ENCODE peak calls at places on chromosome 17, in seven cellular contexts. X, Z, M, W, N, I and A are unnamed samples.

GRCh38 chr17:70261170-70261569 is 91.8 kb downstream of the KCNJ2 start:
- DNase-seq in X (no peak), Z (no peak), M (no peak), W (no peak), N (no peak), I (no peak), A (no peak)

GRCh38 chr17:61955621-61956020 is 27.8 kb upstream of the INTS2 start:
- DNase-seq in X (no peak), Z (no peak), M (no peak), W (no peak), N (no peak), I (no peak), A (no peak)

GRCh38 chr17:13920413-13920812 is 148.9 kb upstream of the COX10 start:
- DNase-seq in X (no peak), Z (no peak), M (no peak), W (peak), N (no peak), I (no peak), A (no peak)

GRCh38 chr17:50872710-50873424 is 6.7 kb upstream of the TOB1 start:
- DNase-seq in X (no peak), Z (peak), M (peak), W (no peak), N (no peak), I (no peak), A (peak)

GRCh38 chr17:64969046-64969501 is 49.8 kb upstream of the LRRC37A3 start:
- DNase-seq in X (no peak), Z (no peak), M (no peak), W (no peak), N (no peak), I (no peak), A (peak)

GRCh38 chr17:72336026-72336803 is 215.4 kb downstream of the SOX9 start:
- DNase-seq in X (no peak), Z (no peak), M (no peak), W (no peak), N (no peak), I (no peak), A (peak)

GRCh38 chr17:50539762-50540440 is 7.1 kb upstream of the SPATA20 start:
- DNase-seq in X (no peak), Z (no peak), M (peak), W (no peak), N (no peak), I (no peak), A (peak)

GRCh38 chr17:55480907-55481306 is 30.3 kb downstream of the SMIM36 start:
- DNase-seq in X (no peak), Z (no peak), M (no peak), W (no peak), N (no peak), I (no peak), A (no peak)

GRCh38 chr17:8960325-8961144 is 5.0 kb downstream of the PIK3R5 start:
- DNase-seq in X (no peak), Z (no peak), M (no peak), W (no peak), N (no peak), I (no peak), A (no peak)

GRCh38 chr17:48792033-48792798 is 24.8 kb downstream of the TTLL6 start:
- DNase-seq in X (no peak), Z (no peak), M (no peak), W (no peak), N (no peak), I (no peak), A (no peak)

GRCh38 chr17:75047398-75048098 is 523 bp downstream of the KCTD2 start:
- DNase-seq in X (peak), Z (no peak), M (no peak), W (no peak), N (peak), I (peak), A (peak)

GRCh38 chr17:38585056-38585804 is 20.5 kb downstream of the SRCIN1 start:
- DNase-seq in X (no peak), Z (no peak), M (no peak), W (no peak), N (no peak), I (no peak), A (no peak)

GRCh38 chr17:72667096-72668063 is 425.1 kb downstream of the SLC39A11 start:
- DNase-seq in X (no peak), Z (no peak), M (no peak), W (no peak), N (no peak), I (no peak), A (no peak)

GRCh38 chr17:51057534-51057933 is 63.1 kb downstream of the SPAG9 start:
- DNase-seq in X (no peak), Z (no peak), M (no peak), W (no peak), N (no peak), I (no peak), A (no peak)

GRCh38 chr17:38745545-38745944 is 2.6 kb downstream of the PCGF2 start:
- DNase-seq in X (peak), Z (no peak), M (no peak), W (no peak), N (peak), I (no peak), A (no peak)

GRCh38 chr17:61361084-61361483 is 38.6 kb upstream of the TBX2 start:
- DNase-seq in X (no peak), Z (no peak), M (no peak), W (no peak), N (no peak), I (no peak), A (no peak)

GRCh38 chr17:37386462-37386861 is 10.7 kb downstream of the C17orf78 start:
- DNase-seq in X (no peak), Z (no peak), M (no peak), W (no peak), N (no peak), I (no peak), A (no peak)

GRCh38 chr17:27607692-27608091 is 23.3 kb upstream of the LGALS9 start:
- DNase-seq in X (peak), Z (no peak), M (no peak), W (no peak), N (no peak), I (no peak), A (no peak)

GRCh38 chr17:64591944-64592343 is 70.2 kb downstream of the SMURF2 start:
- DNase-seq in X (no peak), Z (no peak), M (no peak), W (no peak), N (no peak), I (no peak), A (no peak)

GRCh38 chr17:32275060-32276042 is 9.7 kb downstream of the RHBDL3 start:
- DNase-seq in X (peak), Z (no peak), M (no peak), W (no peak), N (peak), I (peak), A (no peak)

GRCh38 chr17:82434216-82434565 is 15.8 kb upstream of the OGFOD3 start:
- DNase-seq in X (no peak), Z (no peak), M (no peak), W (no peak), N (no peak), I (no peak), A (no peak)

GRCh38 chr17:20105539-20106291 is 96.6 kb downstream of the SPECC1 start:
- DNase-seq in X (no peak), Z (no peak), M (no peak), W (no peak), N (no peak), I (no peak), A (no peak)

GRCh38 chr17:38338535-38338934 is 5.2 kb downstream of the GPR179 start:
- DNase-seq in X (no peak), Z (no peak), M (no peak), W (no peak), N (no peak), I (no peak), A (no peak)

GRCh38 chr17:410674-411401 is 58.2 kb upstream of the RPH3AL start:
- DNase-seq in X (no peak), Z (no peak), M (no peak), W (no peak), N (peak), I (peak), A (no peak)

GRCh38 chr17:37608369-37609169 is 649 bp downstream of the SYNRG start:
- DNase-seq in X (no peak), Z (no peak), M (peak), W (no peak), N (no peak), I (peak), A (no peak)

GRCh38 chr17:3759597-3760216 is 36.0 kb downstream of the HASPIN start:
- DNase-seq in X (no peak), Z (no peak), M (no peak), W (no peak), N (no peak), I (no peak), A (no peak)

GRCh38 chr17:68491381-68491849 is 20.8 kb upstream of the PRKAR1A start:
- DNase-seq in X (no peak), Z (peak), M (no peak), W (no peak), N (no peak), I (no peak), A (no peak)

GRCh38 chr17:48546924-48547838 is 2.3 kb upstream of the HOXB2 start:
- DNase-seq in X (no peak), Z (no peak), M (no peak), W (no peak), N (peak), I (peak), A (no peak)

GRCh38 chr17:17940451-17940911 is 31.7 kb downstream of the TOM1L2 start:
- DNase-seq in X (no peak), Z (no peak), M (no peak), W (no peak), N (no peak), I (peak), A (no peak)

GRCh38 chr17:29557085-29557697 is 9.6 kb downstream of the ABHD15 start:
- DNase-seq in X (no peak), Z (no peak), M (no peak), W (no peak), N (no peak), I (no peak), A (no peak)

GRCh38 chr17:2197271-2197670 is 106.3 kb downstream of the SMG6 start:
- DNase-seq in X (no peak), Z (no peak), M (no peak), W (no peak), N (peak), I (no peak), A (no peak)

GRCh38 chr17:79338142-79338541 is 263.5 kb downstream of the ENGASE start:
- DNase-seq in X (peak), Z (no peak), M (no peak), W (no peak), N (no peak), I (no peak), A (no peak)

GRCh38 chr17:48647103-48647963 is 21.2 kb upstream of the HOXB9 start:
- DNase-seq in X (no peak), Z (no peak), M (no peak), W (no peak), N (no peak), I (no peak), A (no peak)

GRCh38 chr17:41583137-41584127 is 3.3 kb downstream of the KRT14 start:
- DNase-seq in X (no peak), Z (no peak), M (no peak), W (no peak), N (no peak), I (no peak), A (peak)

GRCh38 chr17:33292184-33292980 is 713 bp downstream of the ASIC2 start:
- DNase-seq in X (no peak), Z (no peak), M (no peak), W (no peak), N (no peak), I (peak), A (no peak)

GRCh38 chr17:38559025-38559879 is 46.5 kb downstream of the SRCIN1 start:
- DNase-seq in X (peak), Z (peak), M (peak), W (no peak), N (peak), I (peak), A (peak)

GRCh38 chr17:7394452-7395191 is at the start of gene PLSCR3:
- DNase-seq in X (peak), Z (peak), M (peak), W (peak), N (peak), I (peak), A (peak)
- TF ChIP-seq POLR2A in X (peak), Z (peak), M (peak), W (peak), N (peak), I (peak), A (peak)

GRCh38 chr17:77375526-77375916 is 234.8 kb downstream of the SEC14L1 start:
- DNase-seq in X (no peak), Z (no peak), M (no peak), W (no peak), N (no peak), I (no peak), A (no peak)
- H3K4me3 ChIP-seq in X (peak), Z (peak), M (no peak), W (peak), N (peak), I (no peak), A (no peak)

GRCh38 chr17:63578769-63579111 is 22.0 kb upstream of the TACO1 start:
- DNase-seq in X (no peak), Z (no peak), M (no peak), W (no peak), N (no peak), I (no peak), A (no peak)

GRCh38 chr17:63578027-63578768 is 22.5 kb upstream of the TACO1 start:
- DNase-seq in X (no peak), Z (no peak), M (no peak), W (no peak), N (no peak), I (no peak), A (peak)

GRCh38 chr17:63568563-63568962 is 18.3 kb downstream of the DCAF7 start:
- DNase-seq in X (no peak), Z (no peak), M (no peak), W (no peak), N (no peak), I (no peak), A (peak)

GRCh38 chr17:63571632-63572310 is 21.5 kb downstream of the DCAF7 start:
- DNase-seq in X (no peak), Z (no peak), M (no peak), W (no peak), N (no peak), I (peak), A (no peak)

DNA sequence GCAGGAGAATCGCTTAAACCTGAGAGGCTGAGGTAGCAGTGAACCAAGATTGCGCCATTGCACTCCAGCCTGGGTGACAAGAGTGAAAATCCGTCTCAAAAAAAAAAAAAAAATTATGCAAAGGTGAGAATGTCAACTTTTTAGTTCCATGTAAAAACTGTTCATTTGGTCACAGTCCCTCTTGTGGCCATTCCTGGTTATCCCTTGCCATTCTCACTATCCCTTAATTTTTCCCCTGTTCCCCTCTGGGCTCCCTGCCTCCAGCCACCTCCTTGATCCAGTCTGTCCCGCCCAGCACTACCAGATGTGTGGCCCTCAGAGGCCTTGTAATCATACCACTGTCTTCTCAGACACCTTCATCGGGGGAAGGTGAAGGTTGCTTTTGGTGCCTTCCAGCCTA is 23.4 kb downstream of the DCAF7 start:
- DNase-seq in X (no peak), Z (no peak), M (no peak), W (no peak), N (no peak), I (no peak), A (no peak)
- TF ChIP-seq CTCF in X (no peak), Z (no peak), M (no peak), W (peak), N (no peak), I (peak), A (no peak)

GRCh38 chr17:60076811-60077210 is 1.9 kb downstream of the HEATR6 start:
- DNase-seq in X (no peak), Z (no peak), M (no peak), W (no peak), N (no peak), I (no peak), A (no peak)

GRCh38 chr17:60075981-60076380 is 2.7 kb downstream of the HEATR6 start:
- DNase-seq in X (no peak), Z (no peak), M (no peak), W (no peak), N (no peak), I (no peak), A (no peak)

GRCh38 chr17:60079401-60079861 is 710 bp upstream of the HEATR6 start:
- DNase-seq in X (no peak), Z (no peak), M (no peak), W (no peak), N (no peak), I (peak), A (no peak)

GRCh38 chr17:60077226-60077625 is 1.5 kb downstream of the HEATR6 start:
- DNase-seq in X (no peak), Z (no peak), M (no peak), W (no peak), N (no peak), I (no peak), A (no peak)

DNA sequence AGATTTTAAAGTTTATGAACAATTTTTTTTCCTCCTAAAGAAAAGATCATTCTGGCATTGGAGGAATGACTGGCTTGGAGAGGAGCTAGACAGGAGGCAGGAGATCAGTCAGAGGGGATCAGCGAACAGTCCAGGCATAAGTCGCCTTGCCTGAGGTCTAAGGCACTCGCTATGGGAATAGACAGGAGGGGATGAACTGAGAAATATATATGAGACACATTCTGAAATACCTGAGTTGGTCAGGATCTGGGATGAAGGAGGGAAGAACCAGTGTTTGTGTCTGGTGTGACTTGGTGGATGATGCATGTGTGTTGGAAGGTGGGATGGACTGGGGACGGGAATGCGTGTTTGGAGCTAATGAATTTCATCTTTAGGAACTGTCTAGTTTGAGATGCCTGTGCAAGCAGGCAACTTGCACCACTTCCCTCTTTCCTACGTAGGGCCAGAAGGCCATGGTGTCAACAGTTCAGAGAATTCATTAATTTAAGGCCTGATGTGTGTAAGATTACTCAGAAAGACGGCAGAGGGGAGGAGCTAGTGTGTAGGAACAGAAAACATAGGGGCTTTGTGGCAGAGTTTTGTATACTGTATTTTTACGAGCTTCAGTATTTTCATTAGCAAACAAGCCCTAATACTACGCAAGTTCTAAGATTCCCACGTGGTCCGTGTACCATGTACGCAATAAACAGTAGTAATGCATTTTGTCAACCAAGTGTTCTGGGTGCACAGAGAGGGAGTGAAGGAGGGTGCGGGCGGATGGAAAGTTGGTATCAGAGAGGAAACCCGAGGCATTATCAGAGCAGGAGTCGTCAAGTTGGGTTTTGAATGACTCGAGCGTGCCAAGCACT is 825 bp downstream of the HEATR6 start:
- DNase-seq in X (no peak), Z (no peak), M (no peak), W (no peak), N (no peak), I (no peak), A (no peak)
- TF ChIP-seq POLR2A in X (no peak), Z (no peak), M (no peak), W (no peak), N (no peak), I (no peak), A (no peak)

GRCh38 chr17:12528036-12528435 is 137.7 kb upstream of the MYOCD start:
- DNase-seq in X (no peak), Z (no peak), M (no peak), W (no peak), N (no peak), I (no peak), A (no peak)
- H3K4me3 ChIP-seq in X (no peak), Z (no peak), M (no peak), W (no peak), N (no peak), I (no peak), A (no peak)